ENCODE peak calls at places on chromosomes 1 and 21, in five cellular contexts. I, S, J, T and R are unnamed samples.

GRCh38 chr1:94522304-94522703 is 19.3 kb downstream of the F3 start:
- DNase-seq in I (no peak), S (no peak), J (peak), T (peak), R (no peak)

GRCh38 chr21:35840949-35841348 is 219.4 kb downstream of the SETD4 start:
- DNase-seq in I (no peak), S (no peak), J (no peak), T (no peak), R (no peak)

GRCh38 chr1:95118019-95118499 is 904 bp downstream of the TLCD4 start:
- DNase-seq in I (no peak), S (no peak), J (no peak), T (no peak), R (no peak)

GRCh38 chr1:103156966-103157365 is 48.6 kb upstream of the COL11A1 start:
- DNase-seq in I (no peak), S (no peak), J (no peak), T (peak), R (no peak)

GRCh38 chr1:180117764-180118116 is 36.9 kb upstream of the QSOX1 start:
- DNase-seq in I (no peak), S (no peak), J (no peak), T (peak), R (no peak)

GRCh38 chr1:24737368-24738117 is 7.7 kb upstream of the CLIC4 start:
- DNase-seq in I (no peak), S (no peak), J (no peak), T (no peak), R (no peak)

GRCh38 chr1:172727275-172727674 is 68.4 kb downstream of the FASLG start:
- DNase-seq in I (no peak), S (no peak), J (no peak), T (no peak), R (no peak)

GRCh38 chr1:245853291-245853690 is 653.8 kb downstream of the SMYD3 start:
- DNase-seq in I (no peak), S (no peak), J (no peak), T (no peak), R (no peak)

GRCh38 chr1:201807958-201808632 is 20.9 kb upstream of the IPO9 start:
- DNase-seq in I (no peak), S (no peak), J (no peak), T (no peak), R (no peak)

GRCh38 chr1:244154882-244155531 is 103.9 kb downstream of the ZBTB18 start:
- DNase-seq in I (no peak), S (no peak), J (no peak), T (no peak), R (no peak)

GRCh38 chr1:52674497-52675384 is 23.4 kb downstream of the COA7 start:
- DNase-seq in I (no peak), S (no peak), J (no peak), T (no peak), R (peak)

GRCh38 chr1:119084651-119085262 is 55.7 kb downstream of the WARS2 start:
- DNase-seq in I (no peak), S (no peak), J (no peak), T (no peak), R (no peak)

GRCh38 chr1:228851196-228851595 is 115.9 kb downstream of the RHOU start:
- DNase-seq in I (no peak), S (no peak), J (no peak), T (no peak), R (no peak)

GRCh38 chr1:182783068-182783467 is 6.5 kb upstream of the NPL start:
- DNase-seq in I (no peak), S (no peak), J (no peak), T (no peak), R (no peak)

GRCh38 chr1:67619080-67619479 is 65.9 kb upstream of the GADD45A start:
- DNase-seq in I (no peak), S (no peak), J (no peak), T (peak), R (no peak)

GRCh38 chr21:15774590-15774989 is 44.8 kb downstream of the USP25 start:
- DNase-seq in I (no peak), S (no peak), J (no peak), T (peak), R (no peak)

GRCh38 chr21:42660118-42660470 is 6.7 kb downstream of the PDE9A start:
- DNase-seq in I (no peak), S (no peak), J (no peak), T (no peak), R (no peak)

GRCh38 chr21:35256468-35256988 is 207.4 kb upstream of the RUNX1 start:
- DNase-seq in I (no peak), S (no peak), J (peak), T (peak), R (no peak)

GRCh38 chr21:44366586-44367211 is 13.3 kb downstream of the TRPM2 start:
- DNase-seq in I (no peak), S (no peak), J (no peak), T (no peak), R (no peak)

GRCh38 chr1:247540536-247540935 is 4.3 kb upstream of the OR2C3 start:
- DNase-seq in I (no peak), S (no peak), J (no peak), T (no peak), R (no peak)

GRCh38 chr1:153293847-153294246 is 18.9 kb downstream of the PGLYRP3 start:
- DNase-seq in I (no peak), S (no peak), J (no peak), T (no peak), R (no peak)

GRCh38 chr1:32327204-32327603 is 8.8 kb downstream of the MARCKSL1 start:
- DNase-seq in I (no peak), S (no peak), J (no peak), T (no peak), R (no peak)

GRCh38 chr1:50423670-50424000 is 392 bp upstream of the DMRTA2 start:
- DNase-seq in I (no peak), S (no peak), J (no peak), T (no peak), R (no peak)

GRCh38 chr1:192747942-192748341 is 60.9 kb upstream of the RGS2 start:
- DNase-seq in I (no peak), S (no peak), J (no peak), T (peak), R (no peak)

GRCh38 chr1:224641030-224641429 is 24.9 kb downstream of the CNIH3 start:
- DNase-seq in I (no peak), S (peak), J (no peak), T (no peak), R (no peak)

GRCh38 chr1:52709016-52709415 is 10.9 kb upstream of the COA7 start:
- DNase-seq in I (no peak), S (no peak), J (no peak), T (peak), R (no peak)

GRCh38 chr1:73909043-73909567 is 288.9 kb downstream of the LRRIQ3 start:
- DNase-seq in I (no peak), S (no peak), J (no peak), T (no peak), R (no peak)

GRCh38 chr1:23521588-23521987 is 9.4 kb downstream of the E2F2 start:
- DNase-seq in I (no peak), S (no peak), J (no peak), T (no peak), R (no peak)